ENCODE peak calls at places on chromosomes 4 and X, in four cellular contexts. Z, M, G and U are unnamed samples.

GRCh38 chrX:56107320-56107719 is 124.8 kb upstream of the KLF8 start:
- DNase-seq in Z (no peak), M (no peak), G (no peak), U (no peak)

GRCh38 chr4:8345053-8345945 is 75.7 kb downstream of the HTRA3 start:
- DNase-seq in Z (no peak), M (no peak), G (no peak), U (no peak)

GRCh38 chr4:172809319-172809718 is 359.3 kb upstream of the GALNT7 start:
- DNase-seq in Z (no peak), M (peak; percentile 81), G (peak; percentile 98), U (peak; percentile 91)

GRCh38 chrX:121886557-121886956 is 839.1 kb downstream of the GLUD2 start:
- DNase-seq in Z (no peak), M (no peak), G (no peak), U (no peak)

GRCh38 chrX:46244451-46244850 is 300.8 kb downstream of the ZNF674 start:
- DNase-seq in Z (no peak), M (no peak), G (no peak), U (no peak)

GRCh38 chr4:73844806-73845205 is 8.3 kb upstream of the PF4V1 start:
- DNase-seq in Z (no peak), M (no peak), G (peak; percentile 62), U (no peak)

GRCh38 chrX:45454235-45454634 is 253.6 kb upstream of the DIPK2B start:
- DNase-seq in Z (no peak), M (no peak), G (peak; percentile 70), U (no peak)

GRCh38 chr4:34250562-34250961 is 1993.8 kb downstream of the ARAP2 start:
- DNase-seq in Z (peak; percentile 38), M (no peak), G (no peak), U (no peak)

GRCh38 chr4:3708611-3709010 is 57.6 kb upstream of the ADRA2C start:
- DNase-seq in Z (no peak), M (no peak), G (no peak), U (no peak)

DNA sequence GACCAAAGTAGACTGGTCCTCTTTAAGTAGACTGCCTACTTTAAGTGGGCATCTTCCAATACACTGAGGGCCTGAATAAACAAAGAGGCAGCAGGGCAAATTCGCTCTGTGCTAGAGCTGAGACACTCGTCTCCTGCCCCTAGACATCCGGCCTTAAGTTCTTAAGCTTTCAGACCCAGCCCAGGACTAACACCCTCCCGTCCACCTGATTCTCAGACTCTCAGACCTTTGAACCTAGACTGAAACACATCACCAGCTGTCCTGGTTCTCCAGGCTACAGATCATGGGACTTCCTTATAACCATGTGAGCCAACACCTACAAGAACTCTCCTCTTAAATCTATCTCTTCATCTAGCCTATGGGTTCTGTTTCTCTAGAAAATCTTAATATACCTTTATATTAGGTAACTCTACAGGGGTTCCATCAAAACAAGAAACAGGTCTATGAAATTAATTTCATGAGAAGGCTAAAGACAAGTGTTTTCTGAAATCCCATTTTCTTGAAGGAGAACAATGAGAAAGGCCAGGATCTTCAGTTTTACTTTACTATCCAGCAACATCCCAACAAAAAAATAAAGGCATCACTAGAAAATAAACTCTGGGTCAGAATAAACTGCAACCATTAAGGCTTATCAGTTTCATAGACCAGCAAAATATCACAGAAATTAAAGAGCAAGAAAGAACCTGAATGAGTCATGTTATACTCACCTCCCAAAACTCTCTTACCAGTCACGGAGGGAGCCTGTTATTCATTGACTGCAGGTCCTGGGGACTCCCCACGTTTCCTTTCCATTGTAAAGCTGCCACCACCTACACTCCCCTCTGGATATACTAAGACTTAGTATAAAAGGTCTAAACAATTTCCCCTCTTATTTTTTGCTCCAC is 14.8 kb downstream of the ADGRA3 start:
- DNase-seq in Z (peak; percentile 87), M (no peak), G (peak; percentile 41), U (no peak)
- H2AK5ac ChIP-seq in Z (peak overlapping the region; percentile 59), M (no peak overlapping the region), G (no peak overlapping the region), U (no peak overlapping the region)

DNA sequence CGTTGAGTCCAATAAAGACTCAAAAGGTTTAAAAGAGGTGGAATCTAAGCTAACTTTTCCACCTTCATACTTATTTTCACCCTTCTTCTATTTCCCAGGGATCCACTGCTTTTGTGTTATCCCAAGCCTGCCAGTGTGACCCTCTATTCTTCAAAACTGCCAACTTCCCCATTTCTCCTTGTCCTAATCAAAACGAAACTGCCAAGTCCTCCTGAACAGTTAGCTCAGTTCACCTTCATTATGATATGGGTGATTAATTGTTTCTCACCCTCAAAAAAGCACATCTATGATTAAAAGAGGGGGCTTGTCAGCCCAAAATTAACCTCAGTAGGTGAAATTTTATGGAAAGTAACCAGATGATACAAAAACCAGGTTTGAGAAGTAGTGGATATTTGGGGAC is 108.4 kb downstream of the GUCY2F start:
- DNase-seq in Z (no peak), M (no peak), G (no peak), U (no peak)
- H2AK5ac ChIP-seq in Z (no peak overlapping the region), M (no peak overlapping the region), G (no peak overlapping the region), U (no peak overlapping the region)

DNA sequence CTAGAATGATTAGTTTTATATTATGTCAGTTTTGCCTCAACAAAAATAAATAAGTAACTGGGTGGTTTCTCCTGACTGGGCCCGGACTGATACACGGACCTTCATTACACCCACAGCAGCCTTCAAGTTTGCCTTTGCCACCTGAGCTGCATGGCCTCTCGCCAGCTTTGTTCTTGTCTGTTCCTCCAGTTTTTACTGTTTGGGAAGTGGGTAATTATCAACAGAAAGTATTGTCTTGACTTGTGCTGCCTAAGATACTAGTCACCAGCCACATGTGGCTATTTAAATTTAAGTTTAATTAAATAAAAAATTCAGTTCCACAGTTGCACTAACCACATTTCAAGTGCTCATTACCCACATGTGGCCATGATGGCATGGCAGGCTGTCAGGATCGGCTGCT is 74.7 kb upstream of the INTU start:
- DNase-seq in Z (no peak), M (no peak), G (no peak), U (no peak)
- H2AK5ac ChIP-seq in Z (no peak overlapping the region), M (no peak overlapping the region), G (no peak overlapping the region), U (no peak overlapping the region)

GRCh38 chr4:105149771-105150170 is 3.1 kb downstream of the TET2 start:
- DNase-seq in Z (no peak), M (no peak), G (no peak), U (no peak)

GRCh38 chr4:105145059-105145912 is 1.4 kb upstream of the TET2 start:
- DNase-seq in Z (no peak), M (no peak), G (peak; percentile 34), U (no peak)

GRCh38 chr4:105145913-105146285 is 777 bp upstream of the TET2 start:
- DNase-seq in Z (no peak), M (peak; percentile 66), G (no peak), U (peak; percentile 56)

GRCh38 chr4:105147226-105148151 is 813 bp downstream of the TET2 start:
- DNase-seq in Z (peak; percentile 44), M (no peak), G (peak; percentile 64), U (peak; percentile 69)

DNA sequence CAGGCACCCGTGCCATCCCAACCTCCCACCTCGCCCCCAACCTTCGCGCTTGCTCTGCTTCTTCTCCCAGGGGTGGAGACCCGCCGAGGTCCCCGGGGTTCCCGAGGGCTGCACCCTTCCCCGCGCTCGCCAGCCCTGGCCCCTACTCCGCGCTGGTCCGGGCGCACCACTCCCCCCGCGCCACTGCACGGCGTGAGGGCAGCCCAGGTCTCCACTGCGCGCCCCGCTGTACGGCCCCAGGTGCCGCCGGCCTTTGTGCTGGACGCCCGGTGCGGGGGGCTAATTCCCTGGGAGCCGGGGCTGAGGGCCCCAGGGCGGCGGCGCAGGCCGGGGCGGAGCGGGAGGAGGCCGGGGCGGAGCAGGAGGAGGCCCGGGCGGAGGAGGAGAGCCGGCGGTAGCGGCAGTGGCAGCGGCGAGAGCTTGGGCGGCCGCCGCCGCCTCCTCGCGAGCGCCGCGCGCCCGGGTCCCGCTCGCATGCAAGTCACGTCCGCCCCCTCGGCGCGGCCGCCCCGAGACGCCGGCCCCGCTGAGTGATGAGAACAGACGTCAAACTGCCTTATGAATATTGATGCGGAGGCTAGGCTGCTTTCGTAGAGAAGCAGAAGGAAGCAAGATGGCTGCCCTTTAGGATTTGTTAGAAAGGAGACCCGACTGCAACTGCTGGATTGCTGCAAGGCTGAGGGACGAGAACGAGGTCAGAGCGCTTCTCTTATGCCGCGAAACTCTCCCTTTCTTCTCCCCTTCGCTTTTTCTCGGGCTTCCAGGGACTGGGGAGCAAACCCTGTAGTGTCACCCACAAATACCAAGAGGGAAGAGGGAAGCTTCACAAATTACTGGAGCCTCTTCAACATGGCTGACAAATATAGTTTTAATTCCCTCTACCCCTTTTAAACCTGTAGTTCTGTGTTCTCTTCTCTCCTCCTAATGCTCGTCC is at the start of gene TET2:
- DNase-seq in Z (peak; percentile 87), M (peak; percentile 67), G (peak; percentile 78), U (peak; percentile 63)
- H2AK5ac ChIP-seq in Z (no peak within 1 kb of the TSS), M (no peak within 1 kb of the TSS), G (no peak within 1 kb of the TSS), U (no peak within 1 kb of the TSS)

DNA sequence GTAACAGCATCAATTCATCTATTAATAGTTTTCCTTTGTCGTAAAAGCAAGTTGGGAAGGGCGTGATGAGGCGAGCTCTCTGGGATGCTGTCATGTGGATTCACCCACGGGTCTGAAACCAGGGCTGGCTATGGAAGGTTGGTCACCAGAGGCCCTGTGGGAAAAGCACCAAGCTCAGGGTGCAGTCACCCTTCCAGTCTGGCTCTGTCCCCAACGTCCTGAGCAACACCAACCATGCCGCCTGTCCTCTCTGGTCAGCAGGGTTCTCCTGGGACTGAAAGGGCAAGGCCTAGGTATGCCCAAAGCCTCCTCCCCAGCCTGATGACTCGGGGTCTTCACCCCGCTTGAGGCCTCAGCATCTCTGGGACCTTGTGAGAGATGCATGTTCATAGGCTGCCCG is 97.2 kb upstream of the MSX1 start:
- DNase-seq in Z (no peak), M (no peak), G (no peak), U (no peak)
- H2AK5ac ChIP-seq in Z (no peak overlapping the region), M (peak overlapping the region; percentile 4), G (peak overlapping the region; percentile 98), U (no peak overlapping the region)